ENCODE peak calls at places on chromosomes 7 and 10, in ten cellular contexts. G, P, B, L, C, U, A, V, W and E are unnamed samples.

GRCh38 chr7:30206466-30206865 is 71.7 kb downstream of the MTURN start:
- DNase-seq in G (peak; percentile 19), P (peak; percentile 55), B (no peak), L (no peak), C (no peak), U (peak; percentile 8), A (no peak), V (peak; percentile 44), W (no peak), E (peak; percentile 27)

GRCh38 chr7:158309844-158310763 is 277.5 kb downstream of the PTPRN2 start:
- DNase-seq in G (no peak), P (no peak), B (no peak), L (no peak), C (no peak), U (no peak), A (no peak), V (no peak), W (no peak), E (no peak)

GRCh38 chr7:30171753-30172447 is 37.1 kb downstream of the MTURN start:
- DNase-seq in G (no peak), P (no peak), B (no peak), L (no peak), C (no peak), U (no peak), A (no peak), V (no peak), W (no peak), E (peak; percentile 15)

GRCh38 chr7:42886129-42886528 is 25.7 kb downstream of the C7orf25 start:
- DNase-seq in G (peak; percentile 26), P (no peak), B (no peak), L (no peak), C (no peak), U (no peak), A (no peak), V (peak; percentile 40), W (no peak), E (peak; percentile 16)

GRCh38 chr7:140209866-140210609 is 33.3 kb upstream of the KDM7A start:
- DNase-seq in G (no peak), P (peak; percentile 40), B (peak; percentile 87), L (no peak), C (peak; percentile 35), U (no peak), A (peak; percentile 35), V (no peak), W (peak; percentile 52), E (no peak)

GRCh38 chr10:123143825-123144168 is 4.1 kb upstream of the HMX2 start:
- DNase-seq in G (no peak), P (no peak), B (no peak), L (no peak), C (no peak), U (no peak), A (no peak), V (no peak), W (no peak), E (no peak)

GRCh38 chr7:88146611-88147010 is 73.2 kb downstream of the SRI start:
- DNase-seq in G (no peak), P (no peak), B (no peak), L (no peak), C (no peak), U (no peak), A (no peak), V (no peak), W (no peak), E (no peak)

GRCh38 chr10:14670551-14671240 is 104.0 kb downstream of the FAM107B start:
- DNase-seq in G (no peak), P (no peak), B (no peak), L (no peak), C (no peak), U (peak; percentile 55), A (no peak), V (no peak), W (no peak), E (peak; percentile 33)

GRCh38 chr10:122126763-122127659 is 138.0 kb downstream of the TACC2 start:
- DNase-seq in G (peak; percentile 82), P (no peak), B (no peak), L (no peak), C (no peak), U (peak; percentile 72), A (no peak), V (peak; percentile 90), W (no peak), E (peak; percentile 95)

GRCh38 chr10:31929260-31929985 is 792 bp upstream of the ARHGAP12 start:
- DNase-seq in G (peak; percentile 76), P (no peak), B (peak; percentile 29), L (no peak), C (no peak), U (peak; percentile 52), A (peak; percentile 71), V (peak; percentile 30), W (no peak), E (no peak)

GRCh38 chr10:15408557-15408956 is 37.5 kb upstream of the FAM171A1 start:
- DNase-seq in G (no peak), P (no peak), B (no peak), L (no peak), C (no peak), U (no peak), A (no peak), V (no peak), W (no peak), E (no peak)

GRCh38 chr7:11792122-11792521 is 39.9 kb downstream of the THSD7A start:
- DNase-seq in G (no peak), P (no peak), B (no peak), L (no peak), C (no peak), U (no peak), A (no peak), V (no peak), W (no peak), E (no peak)

GRCh38 chr10:201328-201771 is 66.1 kb downstream of the ZMYND11 start:
- DNase-seq in G (no peak), P (no peak), B (no peak), L (no peak), C (no peak), U (no peak), A (no peak), V (peak; percentile 29), W (no peak), E (peak; percentile 53)

GRCh38 chr10:71582506-71582905 is 137.1 kb downstream of the C10orf105 start:
- DNase-seq in G (no peak), P (no peak), B (no peak), L (no peak), C (no peak), U (no peak), A (no peak), V (no peak), W (no peak), E (no peak)

GRCh38 chr10:27661511-27662286 is 83.9 kb downstream of the MKX start:
- DNase-seq in G (no peak), P (no peak), B (no peak), L (no peak), C (no peak), U (no peak), A (no peak), V (no peak), W (no peak), E (peak; percentile 6)

GRCh38 chr10:6498771-6499170 is 81.3 kb downstream of the PRKCQ start:
- DNase-seq in G (no peak), P (no peak), B (peak; percentile 55), L (no peak), C (no peak), U (no peak), A (no peak), V (no peak), W (no peak), E (no peak)

GRCh38 chr7:104967088-104967487 is 46.9 kb upstream of the KMT2E start:
- DNase-seq in G (no peak), P (no peak), B (no peak), L (no peak), C (no peak), U (no peak), A (no peak), V (no peak), W (no peak), E (peak; percentile 61)

GRCh38 chr10:133158756-133159610 is 1.0 kb upstream of the KNDC1 start:
- DNase-seq in G (no peak), P (peak; percentile 66), B (no peak), L (no peak), C (no peak), U (peak; percentile 48), A (no peak), V (no peak), W (no peak), E (no peak)

GRCh38 chr10:90963331-90963730 is 42.4 kb upstream of the ANKRD1 start:
- DNase-seq in G (no peak), P (no peak), B (no peak), L (no peak), C (no peak), U (no peak), A (no peak), V (no peak), W (no peak), E (no peak)

GRCh38 chr7:114851406-114852025 is 70.4 kb upstream of the MDFIC start:
- DNase-seq in G (no peak), P (no peak), B (no peak), L (no peak), C (no peak), U (no peak), A (no peak), V (no peak), W (no peak), E (no peak)

GRCh38 chr7:117592011-117592635 is 112.3 kb downstream of the CFTR start:
- DNase-seq in G (no peak), P (no peak), B (no peak), L (no peak), C (no peak), U (no peak), A (no peak), V (no peak), W (no peak), E (no peak)

GRCh38 chr10:79454259-79454658 is 8.8 kb upstream of the ZCCHC24 start:
- DNase-seq in G (no peak), P (no peak), B (no peak), L (no peak), C (no peak), U (no peak), A (peak; percentile 33), V (peak; percentile 90), W (no peak), E (peak; percentile 84)

GRCh38 chr10:50937230-50937907 is 51.9 kb upstream of the A1CF start:
- DNase-seq in G (peak; percentile 10), P (no peak), B (no peak), L (peak; percentile 27), C (no peak), U (peak; percentile 8), A (no peak), V (peak; percentile 68), W (no peak), E (peak; percentile 52)